ENCODE peak calls at places on chromosomes 2 and 18, in nine cellular contexts. T is NCI-H460; A is transverse colon; N is body of pancreas; L is fibroblast of the conjunctiva; X is COR-L47; M is left ventricle myocardium inferior; V is amniotic stem cell; C is activated CD4-positive, CD25-positive, alpha-beta regulatory T cell. Q is an unnamed sample.

GRCh38 chr2:6954586-6954985 is 37.4 kb downstream of the RNF144A start:
- DNase-seq in T (no peak), A (no peak), N (no peak), L (no peak), X (no peak), M (no peak), V (no peak), C (no peak), Q (no peak)

GRCh38 chr2:138496096-138496651 is 5.4 kb upstream of the SPOPL start:
- DNase-seq in T (no peak), A (no peak), N (no peak), L (no peak), X (no peak), M (no peak), V (no peak), C (no peak), Q (no peak)

GRCh38 chr2:120759543-120760331 is 24.1 kb downstream of the GLI2 start:
- DNase-seq in T (no peak), A (no peak), N (no peak), L (no peak), X (no peak), M (no peak), V (no peak), C (no peak), Q (no peak)

GRCh38 chr2:235665656-235666239 is 171.9 kb downstream of the AGAP1 start:
- DNase-seq in T (no peak), A (no peak), N (peak), L (no peak), X (no peak), M (no peak), V (no peak), C (no peak), Q (peak)

GRCh38 chr18:26908906-26909305 is 43.4 kb upstream of the AQP4 start:
- DNase-seq in T (no peak), A (no peak), N (no peak), L (no peak), X (no peak), M (no peak), V (no peak), C (no peak), Q (no peak)

GRCh38 chr2:126761981-126762878 is 106.3 kb downstream of the GYPC start:
- DNase-seq in T (no peak), A (no peak), N (no peak), L (no peak), X (no peak), M (no peak), V (no peak), C (peak), Q (no peak)

GRCh38 chr2:222582931-222583330 is 73.0 kb downstream of the FARSB start:
- DNase-seq in T (no peak), A (no peak), N (no peak), L (no peak), X (no peak), M (no peak), V (no peak), C (no peak), Q (no peak)

GRCh38 chr2:175154670-175155082 is 13.3 kb downstream of the ATF2 start:
- DNase-seq in T (no peak), A (no peak), N (no peak), L (peak), X (no peak), M (no peak), V (peak), C (no peak), Q (no peak)

GRCh38 chr2:145411493-145411892 is 891.6 kb upstream of the ZEB2 start:
- DNase-seq in T (no peak), A (no peak), N (no peak), L (no peak), X (peak), M (no peak), V (no peak), C (no peak), Q (no peak)

GRCh38 chr2:215712219-215712849 is 276.5 kb upstream of the FN1 start:
- DNase-seq in T (no peak), A (no peak), N (no peak), L (no peak), X (no peak), M (no peak), V (no peak), C (no peak), Q (no peak)

GRCh38 chr2:926896-927295 is 23.8 kb upstream of the SNTG2 start:
- DNase-seq in T (no peak), A (no peak), N (no peak), L (no peak), X (no peak), M (no peak), V (no peak), C (no peak), Q (no peak)

GRCh38 chr2:65231892-65232477 is 4.4 kb downstream of the ACTR2 start:
- DNase-seq in T (no peak), A (no peak), N (no peak), L (peak), X (no peak), M (no peak), V (peak), C (no peak), Q (no peak)

GRCh38 chr2:40433739-40434138 is 18.2 kb downstream of the SLC8A1 start:
- DNase-seq in T (no peak), A (no peak), N (no peak), L (no peak), X (no peak), M (no peak), V (no peak), C (no peak), Q (no peak)

GRCh38 chr2:174341995-174342571 is 7.3 kb downstream of the SP9 start:
- DNase-seq in T (no peak), A (no peak), N (no peak), L (no peak), X (no peak), M (no peak), V (no peak), C (no peak), Q (no peak)

GRCh38 chr2:1743396-1744150 is 742 bp downstream of the PXDN start:
- DNase-seq in T (no peak), A (no peak), N (no peak), L (no peak), X (peak), M (no peak), V (no peak), C (no peak), Q (peak)

GRCh38 chr18:30106356-30106755 is 936.2 kb downstream of the DSC3 start:
- DNase-seq in T (no peak), A (no peak), N (no peak), L (peak), X (no peak), M (no peak), V (peak), C (no peak), Q (no peak)

GRCh38 chr2:209970711-209971110 is 31.7 kb upstream of the RPE start:
- DNase-seq in T (no peak), A (no peak), N (no peak), L (no peak), X (no peak), M (no peak), V (no peak), C (no peak), Q (no peak)

GRCh38 chr2:46074501-46074900 is 222.7 kb upstream of the EPAS1 start:
- DNase-seq in T (no peak), A (no peak), N (no peak), L (no peak), X (no peak), M (no peak), V (no peak), C (no peak), Q (no peak)

Q was measured in ureter.